ENCODE peak calls at places on chromosomes 2 and 18, in seven cellular contexts. I is kidney, W is left ventricle myocardium inferior, U is endothelial cell of umbilical vein, J is HCT116, L is HL-60, Y is gastrocnemius medialis. Z is an unnamed sample.

GRCh38 chr18:8607776-8608682 is 1.2 kb upstream of the RAB12 start:
- DNase-seq in U (no peak), J (no peak), L (no peak), Y (peak), I (no peak), W (no peak), Z (no peak)

GRCh38 chr2:18117592-18117991 is 239.1 kb downstream of the KCNS3 start:
- DNase-seq in L (peak), J (peak), W (no peak), I (no peak), Y (peak), U (peak), Z (no peak)

GRCh38 chr2:20430461-20431302 is 16.2 kb upstream of the RHOB start:
- DNase-seq in U (no peak), W (no peak), I (no peak), L (no peak), Y (no peak), J (no peak), Z (peak)

GRCh38 chr2:39464867-39465266 is 27.8 kb upstream of the MAP4K3 start:
- DNase-seq in I (no peak), U (peak), L (no peak), Y (no peak), J (no peak), W (no peak), Z (no peak)

GRCh38 chr18:25810736-25811135 is 279.7 kb downstream of the SS18 start:
- DNase-seq in I (no peak), L (no peak), Y (no peak), J (no peak), W (no peak), U (no peak), Z (no peak)

GRCh38 chr2:63719052-63719451 is 122.6 kb upstream of the UGP2 start:
- DNase-seq in J (no peak), U (no peak), I (no peak), L (no peak), W (no peak), Y (no peak), Z (no peak)

GRCh38 chr18:10474309-10474708 is 19.9 kb downstream of the APCDD1 start:
- DNase-seq in J (no peak), L (no peak), I (no peak), U (no peak), W (no peak), Y (no peak), Z (no peak)

GRCh38 chr2:52072949-52073348 is 1041.0 kb upstream of the NRXN1 start:
- DNase-seq in J (no peak), I (no peak), U (no peak), W (no peak), Y (no peak), L (no peak), Z (no peak)

GRCh38 chr18:74274690-74275089 is 17.1 kb downstream of the CYB5A start:
- DNase-seq in L (no peak), W (no peak), J (no peak), Y (no peak), U (no peak), I (no peak), Z (no peak)

GRCh38 chr2:7867858-7868257 is 814.0 kb upstream of the ID2 start:
- DNase-seq in J (no peak), Y (no peak), W (no peak), L (peak), U (no peak), I (no peak), Z (no peak)

GRCh38 chr2:7861910-7862702 is 819.8 kb upstream of the ID2 start:
- DNase-seq in Y (no peak), I (no peak), W (no peak), L (no peak), U (no peak), J (no peak), Z (no peak)

GRCh38 chr2:7866825-7867224 is 815.0 kb upstream of the ID2 start:
- DNase-seq in J (no peak), I (no peak), U (no peak), L (peak), W (no peak), Y (no peak), Z (no peak)

GRCh38 chr2:7868836-7869235 is 813.0 kb upstream of the ID2 start:
- DNase-seq in I (no peak), L (no peak), Y (no peak), J (no peak), U (no peak), W (no peak), Z (no peak)

GRCh38 chr2:7866104-7866503 is 815.8 kb upstream of the ID2 start:
- DNase-seq in J (no peak), Y (no peak), L (no peak), I (no peak), U (no peak), W (no peak), Z (no peak)
- TF ChIP-seq CTCF in J (no peak), Y (no peak), L (no peak), I (no peak), U (no peak), W (no peak), Z (no peak)

DNA sequence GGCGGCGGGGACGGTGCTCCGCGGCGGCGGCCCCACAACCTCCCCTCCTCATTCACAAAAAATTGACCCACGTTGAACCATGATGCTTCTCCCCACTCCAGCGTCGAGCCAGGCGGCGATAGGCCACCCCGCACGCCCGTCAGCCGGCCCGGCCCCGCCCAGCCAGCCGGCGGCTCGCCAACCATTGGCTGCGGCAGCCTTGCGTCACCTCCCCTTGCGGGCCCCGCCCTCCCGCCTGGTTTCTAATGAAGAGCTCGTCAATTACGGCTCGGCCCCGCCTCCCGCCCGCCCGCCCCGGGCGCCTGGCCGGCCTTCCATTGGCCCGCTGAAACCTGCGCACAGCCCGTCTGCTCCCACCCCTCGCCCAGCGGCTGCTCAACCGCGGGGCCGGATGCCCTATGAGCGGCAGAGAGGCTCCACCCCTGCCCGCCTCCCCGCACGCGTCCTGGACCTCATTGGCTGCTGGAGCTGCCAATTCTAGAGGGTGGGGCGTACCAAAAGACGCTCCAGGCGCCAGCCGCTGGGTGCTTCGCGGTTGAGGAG is at the start of gene HDAC4:
- DNase-seq in L (peak), W (peak), I (peak), U (peak), J (peak), Y (peak), Z (peak)
- H3K27ac ChIP-seq in L (peak), W (peak), I (peak), U (peak), J (peak), Y (peak), Z (peak)

GRCh38 chr18:44696892-44697291 is 16.2 kb downstream of the SETBP1 start:
- DNase-seq in W (no peak), I (no peak), L (no peak), Y (peak), J (no peak), U (no peak), Z (no peak)
- H3K4me3 ChIP-seq in W (peak), I (peak), L (no peak), Y (peak), J (no peak), U (no peak), Z (no peak)

GRCh38 chr2:173553589-173553988 is 198.9 kb downstream of the CDCA7 start:
- DNase-seq in L (no peak), U (no peak), W (no peak), J (no peak), I (no peak), Y (no peak), Z (no peak)
- TF ChIP-seq CTCF in L (no peak), U (no peak), W (no peak), J (no peak), I (no peak), Y (no peak), Z (no peak)

GRCh38 chr2:144547512-144547911 is 27.6 kb upstream of the ZEB2 start:
- DNase-seq in I (no peak), W (no peak), U (no peak), Y (no peak), L (no peak), J (no peak), Z (no peak)
- H3K27ac ChIP-seq in I (no peak), W (no peak), U (no peak), Y (no peak), L (no peak), J (no peak), Z (no peak)

GRCh38 chr2:176088048-176088936 is 4.2 kb upstream of the HOXD13 start:
- DNase-seq in J (peak), W (peak), Y (no peak), I (peak), U (peak), L (peak), Z (no peak)

GRCh38 chr2:176085120-176085788 is 1.5 kb upstream of the EVX2 start:
- DNase-seq in I (peak), U (no peak), W (no peak), Y (no peak), L (no peak), J (no peak), Z (no peak)

GRCh38 chr2:176087330-176088047 is 3.7 kb upstream of the EVX2 start:
- DNase-seq in W (no peak), Y (no peak), U (no peak), I (no peak), L (no peak), J (no peak), Z (no peak)

GRCh38 chr2:176084629-176085119 is 912 bp upstream of the EVX2 start:
- DNase-seq in Y (no peak), L (no peak), W (no peak), J (no peak), U (no peak), I (no peak), Z (no peak)

DNA sequence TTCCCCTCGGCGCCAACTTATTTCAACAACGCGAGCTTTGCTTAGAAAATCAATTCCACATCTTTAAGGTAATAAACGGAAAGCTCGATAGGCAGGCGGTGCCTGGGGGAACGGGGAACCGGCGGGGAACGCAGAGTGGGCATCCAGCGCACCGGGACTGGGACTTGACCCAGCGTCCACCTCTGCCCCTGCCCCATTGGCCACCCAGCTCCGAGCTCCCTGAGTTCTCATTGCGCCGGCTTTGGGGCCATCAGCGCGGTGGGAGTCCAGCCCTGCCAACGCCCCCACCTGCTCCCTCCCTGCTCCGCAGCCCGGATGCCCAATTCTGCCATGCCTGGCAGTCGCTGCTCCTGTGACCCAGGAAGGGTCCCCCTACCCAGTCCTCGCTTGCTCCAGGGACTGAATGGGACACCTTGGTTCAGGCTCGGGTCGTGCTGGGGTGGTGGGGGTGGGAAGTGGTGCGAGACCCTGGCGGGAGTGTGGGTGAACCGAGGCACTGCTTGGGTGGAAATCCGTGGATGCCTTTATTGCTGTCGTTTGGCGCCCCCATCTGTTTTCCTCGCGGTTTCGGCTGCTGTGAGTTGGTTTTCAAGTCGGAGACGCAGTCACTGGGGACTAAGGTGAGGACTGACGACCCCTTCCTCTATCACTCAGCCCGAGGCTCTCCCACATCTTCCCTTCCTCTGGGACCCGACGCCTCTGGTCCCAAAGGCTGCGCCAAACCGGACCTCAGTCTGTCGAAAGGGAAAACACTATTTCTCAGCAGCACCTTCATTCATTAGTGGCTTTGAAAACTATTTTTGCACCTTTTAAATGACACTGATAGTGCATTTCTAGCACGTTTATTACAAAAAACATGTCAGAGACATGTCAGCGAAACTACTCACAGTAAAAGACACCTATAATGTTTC is 2.4 kb upstream of the EVX2 start:
- DNase-seq in Y (no peak), W (no peak), U (peak), J (peak), I (no peak), L (peak), Z (no peak)
- H3K4me3 ChIP-seq in Y (peak), W (peak), U (no peak), J (no peak), I (no peak), L (no peak), Z (peak)

GRCh38 chr2:43595603-43596412 is at the start of gene THADA:
- DNase-seq in U (peak), I (peak), W (peak), Y (peak), J (peak), L (peak), Z (peak)

GRCh38 chr2:43593241-43593640 is 2.6 kb downstream of the THADA start:
- DNase-seq in Y (no peak), I (no peak), W (no peak), L (no peak), J (no peak), U (no peak), Z (no peak)

GRCh38 chr2:43594875-43595274 is 963 bp downstream of the THADA start:
- DNase-seq in J (no peak), W (no peak), I (no peak), L (no peak), U (no peak), Y (no peak), Z (no peak)

GRCh38 chr2:43592443-43592842 is 3.4 kb downstream of the THADA start:
- DNase-seq in I (no peak), W (no peak), L (no peak), J (no peak), Y (no peak), U (no peak), Z (no peak)
- TF ChIP-seq CTCF in I (no peak), W (no peak), L (no peak), J (no peak), Y (no peak), U (no peak), Z (no peak)

DNA sequence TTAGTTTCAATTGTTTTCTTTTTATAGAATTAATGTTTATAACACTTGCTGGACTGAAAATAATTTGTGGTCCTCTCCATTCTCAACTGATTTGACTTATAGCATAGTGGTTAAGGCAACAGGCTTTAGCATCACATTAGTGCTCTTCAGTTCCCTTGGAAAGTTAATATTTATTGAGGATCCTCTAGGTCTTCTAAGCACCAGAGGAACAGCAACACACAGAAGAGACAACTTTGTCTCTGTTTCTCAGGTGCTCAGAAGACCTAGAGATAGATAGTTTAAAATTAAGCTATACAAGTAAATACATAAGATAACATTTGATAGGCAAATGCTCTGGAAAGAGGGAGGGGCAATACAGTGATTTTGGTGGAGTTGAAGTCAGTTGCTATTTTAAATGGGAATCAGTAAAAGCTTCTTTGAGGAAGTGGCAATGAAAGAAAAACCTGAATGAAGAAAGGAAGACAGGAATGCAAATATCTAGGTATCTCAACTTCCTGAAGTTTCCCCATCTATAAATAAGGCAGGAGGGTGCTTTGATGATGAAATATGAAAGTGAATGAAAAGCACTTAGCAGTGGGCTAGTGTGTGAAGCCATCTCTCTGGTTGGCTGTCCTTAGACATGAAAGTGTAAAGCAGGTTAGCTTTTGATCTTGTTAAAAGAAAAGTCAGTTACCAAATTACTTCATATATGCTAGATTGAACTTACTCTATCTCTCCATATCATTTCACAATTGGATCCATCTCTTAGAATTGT is 7.9 kb downstream of the NEUROD1 start:
- DNase-seq in J (no peak), W (no peak), I (no peak), Y (no peak), L (no peak), U (no peak), Z (no peak)
- H3K27ac ChIP-seq in J (no peak), W (no peak), I (no peak), Y (no peak), L (no peak), U (no peak), Z (no peak)